ENCODE peak calls at places on chromosomes 5 and 9, in eight cellular contexts. G is naive thymus-derived CD4-positive, alpha-beta T cell; W is right lobe of liver; C is suprapubic skin; I is cardiac muscle cell; Q is Panc1; Z is astrocyte; M is uterus. N is an unnamed sample.
A peak's percentile ranks its signal among the peaks of the same experiment; 100 is the strongest.

GRCh38 chr5:41871866-41872265 is 1.6 kb upstream of the OXCT1 start:
- DNase-seq in Z (peak; percentile 77), G (no peak), C (no peak), Q (no peak), M (peak; percentile 22), I (peak; percentile 52), W (peak; percentile 61), N (no peak)

GRCh38 chr9:13266172-13266571 is 13.3 kb downstream of the MPDZ start:
- DNase-seq in M (no peak), Z (peak; percentile 86), I (peak; percentile 90), G (no peak), Q (no peak), W (no peak), C (no peak), N (no peak)

GRCh38 chr5:66931651-66932050 is 264.9 kb downstream of the CD180 start:
- DNase-seq in M (no peak), G (no peak), W (no peak), C (no peak), I (no peak), Q (no peak), Z (no peak), N (no peak)

GRCh38 chr5:141778211-141778610 is 96.2 kb upstream of the ARAP3 start:
- DNase-seq in Q (no peak), Z (peak; percentile 85), G (no peak), M (peak; percentile 90), W (no peak), C (no peak), I (peak; percentile 87), N (no peak)

GRCh38 chr9:137685035-137685885 is 66.5 kb downstream of the EHMT1 start:
- DNase-seq in G (no peak), W (no peak), M (no peak), C (no peak), I (peak; percentile 35), Q (no peak), Z (peak; percentile 69), N (no peak)

GRCh38 chr5:123155511-123155923 is 66.5 kb downstream of the PRDM6 start:
- DNase-seq in M (no peak), C (no peak), Q (no peak), W (no peak), G (no peak), I (no peak), Z (peak; percentile 8), N (no peak)

GRCh38 chr9:99356512-99356971 is 134.5 kb downstream of the SEC61B start:
- DNase-seq in C (peak; percentile 74), W (peak; percentile 98), G (no peak), Q (no peak), M (no peak), Z (no peak), I (no peak), N (no peak)

GRCh38 chr9:69745716-69746538 is 13.9 kb downstream of the PTAR1 start:
- DNase-seq in Q (no peak), M (no peak), Z (no peak), W (no peak), C (no peak), I (peak; percentile 42), G (no peak), N (no peak)

GRCh38 chr5:179795863-179796833 is 2.4 kb downstream of the LTC4S start:
- DNase-seq in G (peak; percentile 81), M (peak; percentile 67), C (peak; percentile 88), Q (no peak), I (peak; percentile 88), Z (peak; percentile 65), W (peak; percentile 89), N (peak; percentile 89)

GRCh38 chr5:174531782-174532191 is 192.6 kb upstream of the MSX2 start:
- DNase-seq in Z (peak; percentile 33), G (no peak), M (no peak), Q (no peak), C (no peak), W (no peak), I (no peak), N (no peak)

GRCh38 chr5:95102080-95102479 is 182.8 kb downstream of the MCTP1 start:
- DNase-seq in I (no peak), W (no peak), Z (peak; percentile 6), M (no peak), Q (no peak), C (no peak), G (no peak), N (no peak)

GRCh38 chr9:32251539-32251938 is 132.9 kb upstream of the ACO1 start:
- DNase-seq in C (no peak), M (peak; percentile 25), G (no peak), I (peak; percentile 74), W (peak; percentile 76), Z (peak; percentile 4), Q (no peak), N (no peak)

GRCh38 chr5:88687253-88687955 is 195.6 kb downstream of the MEF2C start:
- DNase-seq in I (no peak), C (no peak), M (no peak), G (no peak), Z (no peak), Q (no peak), W (no peak), N (no peak)

GRCh38 chr9:94912700-94913249 is 186.3 kb downstream of the AOPEP start:
- DNase-seq in C (no peak), W (no peak), I (peak; percentile 77), Z (peak; percentile 95), Q (peak; percentile 43), M (no peak), G (peak; percentile 10), N (peak; percentile 61)

GRCh38 chr5:137531266-137531665 is 32.1 kb upstream of the SPOCK1 start:
- DNase-seq in M (no peak), C (no peak), I (no peak), W (no peak), G (no peak), Z (no peak), Q (no peak), N (no peak)

GRCh38 chr5:179816401-179817070 is 4.2 kb upstream of the SQSTM1 start:
- DNase-seq in Z (no peak), M (peak; percentile 33), Q (no peak), G (no peak), C (peak; percentile 68), W (no peak), I (no peak), N (no peak)

GRCh38 chr5:416636-416960 is 26.4 kb upstream of the EXOC3 start:
- DNase-seq in Q (no peak), I (no peak), W (no peak), G (no peak), C (no peak), Z (no peak), M (no peak), N (no peak)

GRCh38 chr5:93275376-93275775 is 305.6 kb downstream of the NR2F1-AS1 start:
- DNase-seq in G (no peak), I (no peak), W (no peak), M (no peak), C (no peak), Z (no peak), Q (no peak), N (no peak)

GRCh38 chr5:131966551-131966950 is 21.1 kb upstream of the MEIKIN start:
- DNase-seq in Z (no peak), M (no peak), I (no peak), C (no peak), G (no peak), W (no peak), Q (no peak), N (no peak)

GRCh38 chr9:14209399-14209990 is 104.4 kb downstream of the NFIB start:
- DNase-seq in I (no peak), M (no peak), G (no peak), Z (no peak), Q (no peak), W (no peak), C (no peak), N (no peak)

GRCh38 chr9:105912868-105913516 is 218.7 kb downstream of the TMEM38B start:
- DNase-seq in C (no peak), M (no peak), Z (no peak), Q (peak; percentile 45), G (no peak), I (peak; percentile 11), W (no peak), N (no peak)

GRCh38 chr5:68405026-68405684 is 189.6 kb downstream of the PIK3R1 start:
- DNase-seq in Z (no peak), I (no peak), G (no peak), Q (no peak), W (no peak), C (no peak), M (no peak), N (no peak)

GRCh38 chr9:92276223-92277007 is 17.1 kb downstream of the IARS1 start:
- DNase-seq in W (no peak), M (peak; percentile 65), Q (no peak), I (peak; percentile 40), C (no peak), G (no peak), Z (no peak), N (no peak)

DNA sequence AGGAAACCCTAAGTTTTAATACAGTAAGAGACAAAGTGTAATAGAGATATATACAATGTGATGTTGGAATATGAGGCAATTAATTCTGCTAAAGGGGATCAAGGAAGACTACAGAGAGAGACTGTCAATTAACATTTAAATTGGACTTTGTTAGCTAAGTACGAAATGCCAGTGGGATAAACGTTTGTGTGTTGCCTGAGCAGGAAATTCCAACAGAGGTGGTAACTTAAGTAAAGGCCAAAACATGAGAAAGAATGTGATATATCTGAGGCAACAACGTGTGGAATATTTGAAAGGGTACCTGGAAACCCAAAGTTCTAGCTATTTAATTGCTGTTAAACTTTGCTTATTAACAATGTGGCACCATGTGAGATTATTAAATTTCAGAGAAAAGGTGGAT is 1666.9 kb upstream of the WWC1 start:
- DNase-seq in Z (peak; percentile 2), M (no peak), W (no peak), C (no peak), I (peak; percentile 44), G (no peak), Q (no peak), N (no peak)
- H3K27ac ChIP-seq in Z (no peak overlapping the region), M (no peak overlapping the region), W (no peak overlapping the region), C (no peak overlapping the region), I (no peak overlapping the region), G (no peak overlapping the region), Q (no peak overlapping the region), N (no peak overlapping the region)

DNA sequence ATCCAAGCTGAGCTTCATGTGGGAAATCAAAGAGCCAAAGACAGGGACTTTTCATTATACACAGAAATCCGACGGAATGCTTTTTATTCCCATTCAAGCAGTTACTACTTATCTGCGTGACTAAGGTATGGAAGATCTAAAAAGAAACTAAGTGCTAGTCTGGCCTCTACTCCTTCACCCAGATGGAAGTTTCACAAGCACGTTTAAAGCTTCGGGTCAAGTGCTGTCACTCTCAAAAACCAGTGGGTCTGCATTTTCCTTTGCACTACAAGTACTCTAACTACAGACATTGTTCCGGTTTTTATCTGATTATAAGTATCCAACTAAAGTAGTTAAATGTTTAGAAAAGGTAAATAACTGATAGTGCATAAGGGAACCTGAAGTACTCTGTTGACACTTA is 13.7 kb upstream of the MTAP start:
- DNase-seq in G (no peak), Q (no peak), C (no peak), I (no peak), Z (peak; percentile 39), W (no peak), M (no peak), N (no peak)
- H3K27me3 ChIP-seq in G (no peaks in the 10 kb centered on the region), Q (no peaks in the 10 kb centered on the region), C (peaks cover 13% of the 10 kb centered on the region), I (peaks cover 78% of the 10 kb centered on the region), Z (no peaks in the 10 kb centered on the region), W (no peaks in the 10 kb centered on the region), M (no peaks in the 10 kb centered on the region), N (no peaks in the 10 kb centered on the region)

GRCh38 chr9:104810421-104811339 is 46.8 kb downstream of the NIPSNAP3B start:
- DNase-seq in Q (peak; percentile 17), Z (peak; percentile 71), C (no peak), M (no peak), G (no peak), W (peak; percentile 92), I (no peak), N (no peak)
- H3K36me3 ChIP-seq in Q (no peaks in the 10 kb centered on the region), Z (peaks cover 32% of the 10 kb centered on the region), C (peaks cover 94% of the 10 kb centered on the region), M (no peaks in the 10 kb centered on the region), G (peaks cover 10% of the 10 kb centered on the region), W (peaks cover 82% of the 10 kb centered on the region), I (peaks cover 46% of the 10 kb centered on the region), N (peaks cover 48% of the 10 kb centered on the region)

GRCh38 chr9:133256686-133257091 is 18.3 kb downstream of the ABO start:
- DNase-seq in W (peak; percentile 40), I (no peak), C (no peak), M (peak; percentile 38), Z (no peak), Q (no peak), G (no peak), N (no peak)
- H3K27ac ChIP-seq in W (no peak overlapping the region), I (no peak overlapping the region), C (no peak overlapping the region), M (peak overlapping the region; percentile 32), Z (no peak overlapping the region), Q (no peak overlapping the region), G (no peak overlapping the region), N (peak overlapping the region; percentile 18)

N was measured in ascending aorta.